ENCODE peak calls at places on chromosomes 11 and 22, in five cellular contexts. One of them, this sample, is unnamed.

GRCh38 chr11:110295487-110296225 is 758 bp downstream of the RDX start:
- DNase-seq in choroid plexus epithelial cell: peak
- DNase-seq in tibial artery: peak
- DNase-seq in NB4: peak
- DNase-seq in heart right ventricle: peak
- DNase-seq in this sample: peak

GRCh38 chr11:66466225-66467033 is at the start of gene PELI3:
- DNase-seq in choroid plexus epithelial cell: peak
- DNase-seq in tibial artery: peak
- DNase-seq in NB4: peak
- DNase-seq in heart right ventricle: peak
- DNase-seq in this sample: peak

GRCh38 chr11:63537293-63538101 is 889 bp downstream of the PLAAT4 start:
- DNase-seq in choroid plexus epithelial cell: peak
- DNase-seq in tibial artery: peak
- DNase-seq in NB4: no peak
- DNase-seq in heart right ventricle: peak
- DNase-seq in this sample: peak

GRCh38 chr11:117468888-117469287 is 141.2 kb downstream of the CEP164 start:
- DNase-seq in choroid plexus epithelial cell: no peak
- DNase-seq in tibial artery: no peak
- DNase-seq in NB4: no peak
- DNase-seq in heart right ventricle: no peak
- DNase-seq in this sample: no peak

GRCh38 chr22:38953577-38954413 is 3.6 kb upstream of the APOBEC3A start:
- DNase-seq in choroid plexus epithelial cell: no peak
- DNase-seq in tibial artery: peak
- DNase-seq in NB4: peak
- DNase-seq in heart right ventricle: no peak
- DNase-seq in this sample: no peak

GRCh38 chr22:50139843-50140415 is 30.6 kb upstream of the PANX2 start:
- DNase-seq in choroid plexus epithelial cell: no peak
- DNase-seq in tibial artery: peak
- DNase-seq in NB4: peak
- DNase-seq in heart right ventricle: no peak
- DNase-seq in this sample: no peak

GRCh38 chr11:107785401-107785800 is 73.2 kb downstream of the SLC35F2 start:
- DNase-seq in choroid plexus epithelial cell: peak
- DNase-seq in tibial artery: no peak
- DNase-seq in NB4: no peak
- DNase-seq in heart right ventricle: no peak
- DNase-seq in this sample: no peak

GRCh38 chr11:113293936-113294335 is 20.4 kb upstream of the TTC12 start:
- DNase-seq in choroid plexus epithelial cell: no peak
- DNase-seq in tibial artery: no peak
- DNase-seq in NB4: no peak
- DNase-seq in heart right ventricle: no peak
- DNase-seq in this sample: no peak

GRCh38 chr22:50734986-50735738 is 2.8 kb upstream of the ACR start:
- DNase-seq in choroid plexus epithelial cell: no peak
- DNase-seq in tibial artery: peak
- DNase-seq in NB4: no peak
- DNase-seq in heart right ventricle: peak
- DNase-seq in this sample: no peak

GRCh38 chr22:30054764-30055069 is 25.5 kb upstream of the HORMAD2 start:
- DNase-seq in choroid plexus epithelial cell: no peak
- DNase-seq in tibial artery: no peak
- DNase-seq in NB4: no peak
- DNase-seq in heart right ventricle: no peak
- DNase-seq in this sample: peak

GRCh38 chr11:68840661-68841653 is 759 bp downstream of the CPT1A start:
- DNase-seq in choroid plexus epithelial cell: peak
- DNase-seq in tibial artery: peak
- DNase-seq in NB4: peak
- DNase-seq in heart right ventricle: peak
- DNase-seq in this sample: peak

GRCh38 chr11:66981976-66982578 is 7.0 kb downstream of the C11orf86 start:
- DNase-seq in choroid plexus epithelial cell: peak
- DNase-seq in tibial artery: peak
- DNase-seq in NB4: peak
- DNase-seq in heart right ventricle: peak
- DNase-seq in this sample: peak

GRCh38 chr11:25423436-25424184 is 908.3 kb upstream of the ANO3 start:
- DNase-seq in choroid plexus epithelial cell: peak
- DNase-seq in tibial artery: no peak
- DNase-seq in NB4: no peak
- DNase-seq in heart right ventricle: no peak
- DNase-seq in this sample: peak

GRCh38 chr22:46625843-46626349 is 5.7 kb downstream of the GRAMD4 start:
- DNase-seq in choroid plexus epithelial cell: no peak
- DNase-seq in tibial artery: no peak
- DNase-seq in NB4: no peak
- DNase-seq in heart right ventricle: peak
- DNase-seq in this sample: no peak

GRCh38 chr11:113001709-113002108 is 40.5 kb downstream of the NCAM1 start:
- DNase-seq in choroid plexus epithelial cell: no peak
- DNase-seq in tibial artery: no peak
- DNase-seq in NB4: no peak
- DNase-seq in heart right ventricle: no peak
- DNase-seq in this sample: no peak

GRCh38 chr22:30044369-30044768 is 35.9 kb upstream of the HORMAD2 start:
- DNase-seq in choroid plexus epithelial cell: peak
- DNase-seq in tibial artery: no peak
- DNase-seq in NB4: no peak
- DNase-seq in heart right ventricle: no peak
- DNase-seq in this sample: peak

GRCh38 chr11:25547293-25547692 is 784.6 kb upstream of the ANO3 start:
- DNase-seq in choroid plexus epithelial cell: no peak
- DNase-seq in tibial artery: no peak
- DNase-seq in NB4: no peak
- DNase-seq in heart right ventricle: no peak
- DNase-seq in this sample: no peak

GRCh38 chr11:121577106-121577505 is 124.3 kb upstream of the SORL1-AS1 start:
- DNase-seq in choroid plexus epithelial cell: no peak
- DNase-seq in tibial artery: no peak
- DNase-seq in NB4: no peak
- DNase-seq in heart right ventricle: no peak
- DNase-seq in this sample: no peak

GRCh38 chr11:65891180-65892136 is 985 bp downstream of the CCDC85B start:
- DNase-seq in choroid plexus epithelial cell: no peak
- DNase-seq in tibial artery: peak
- DNase-seq in NB4: peak
- DNase-seq in heart right ventricle: peak
- DNase-seq in this sample: no peak

GRCh38 chr22:17257578-17257977 is 38.3 kb upstream of the ADA2 start:
- DNase-seq in choroid plexus epithelial cell: no peak
- DNase-seq in tibial artery: no peak
- DNase-seq in NB4: no peak
- DNase-seq in heart right ventricle: no peak
- DNase-seq in this sample: no peak

GRCh38 chr22:17257091-17257490 is 37.9 kb upstream of the ADA2 start:
- DNase-seq in choroid plexus epithelial cell: no peak
- DNase-seq in tibial artery: no peak
- DNase-seq in NB4: no peak
- DNase-seq in heart right ventricle: no peak
- DNase-seq in this sample: no peak

GRCh38 chr22:17260291-17260690 is 41.1 kb upstream of the ADA2 start:
- DNase-seq in choroid plexus epithelial cell: no peak
- DNase-seq in tibial artery: no peak
- DNase-seq in NB4: no peak
- DNase-seq in heart right ventricle: no peak
- DNase-seq in this sample: no peak

GRCh38 chr22:17260950-17261349 is 41.7 kb upstream of the ADA2 start:
- DNase-seq in choroid plexus epithelial cell: no peak
- DNase-seq in tibial artery: no peak
- DNase-seq in NB4: no peak
- DNase-seq in heart right ventricle: no peak
- DNase-seq in this sample: no peak

DNA sequence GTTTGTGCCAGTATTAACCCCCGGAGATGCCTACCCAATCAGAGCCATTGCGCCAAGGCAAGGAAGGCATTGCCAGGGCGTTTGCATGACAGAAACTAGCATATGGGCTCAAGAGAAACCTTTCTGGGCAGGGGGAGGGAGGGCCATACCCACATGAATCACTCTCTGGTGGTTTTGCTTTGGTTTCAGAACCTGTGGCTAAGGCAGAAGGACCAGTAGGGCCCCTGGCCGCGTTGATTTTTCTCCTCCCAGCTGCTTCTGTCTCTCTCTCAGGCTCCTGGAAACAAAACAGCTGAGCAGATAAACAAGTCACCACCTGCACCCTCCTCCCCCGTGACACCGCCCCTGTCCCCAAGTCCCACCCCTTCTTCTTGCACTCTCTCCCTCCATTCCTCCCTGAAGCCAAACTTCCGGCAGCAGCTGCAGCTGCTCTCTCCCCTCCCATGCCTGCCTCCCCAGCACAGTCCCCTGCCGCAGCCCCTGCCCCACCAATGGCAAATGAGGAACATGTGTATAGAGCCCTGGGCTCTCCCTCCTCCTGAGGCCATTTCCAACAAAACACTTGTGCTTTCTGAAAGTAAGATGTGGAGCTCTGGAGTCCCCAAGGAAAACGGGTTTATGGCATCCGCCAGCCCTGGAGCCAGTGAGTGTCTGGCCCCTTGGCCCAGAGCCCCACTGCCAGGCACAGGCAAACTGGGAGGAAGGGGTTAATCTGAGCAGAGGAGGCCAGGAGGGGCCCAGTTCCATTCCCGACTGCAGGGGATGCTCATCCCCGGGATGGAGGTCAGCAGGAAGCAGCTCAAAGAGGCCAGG is 39.0 kb upstream of the ADA2 start:
- DNase-seq in choroid plexus epithelial cell: peak
- DNase-seq in tibial artery: no peak
- DNase-seq in NB4: peak
- DNase-seq in heart right ventricle: peak
- DNase-seq in this sample: no peak
- H3K4me3 ChIP-seq in choroid plexus epithelial cell: no peak
- H3K4me3 ChIP-seq in tibial artery: no peak
- H3K4me3 ChIP-seq in NB4: no peak
- H3K4me3 ChIP-seq in heart right ventricle: no peak
- H3K4me3 ChIP-seq in this sample: no peak

GRCh38 chr11:126462422-126462821 is 106.9 kb downstream of the ST3GAL4 start:
- DNase-seq in choroid plexus epithelial cell: no peak
- DNase-seq in tibial artery: no peak
- DNase-seq in NB4: no peak
- DNase-seq in heart right ventricle: no peak
- DNase-seq in this sample: no peak
- H3K4me3 ChIP-seq in choroid plexus epithelial cell: no peak
- H3K4me3 ChIP-seq in tibial artery: no peak
- H3K4me3 ChIP-seq in NB4: no peak
- H3K4me3 ChIP-seq in heart right ventricle: no peak
- H3K4me3 ChIP-seq in this sample: no peak

GRCh38 chr11:46346886-46347636 is at the start of gene DGKZ:
- DNase-seq in choroid plexus epithelial cell: peak
- DNase-seq in tibial artery: peak
- DNase-seq in NB4: peak
- DNase-seq in heart right ventricle: peak
- DNase-seq in this sample: peak

GRCh38 chr11:46345131-46345597 is 2.1 kb upstream of the DGKZ start:
- DNase-seq in choroid plexus epithelial cell: no peak
- DNase-seq in tibial artery: no peak
- DNase-seq in NB4: peak
- DNase-seq in heart right ventricle: peak
- DNase-seq in this sample: no peak

GRCh38 chr11:46343520-46343919 is 3.7 kb upstream of the DGKZ start:
- DNase-seq in choroid plexus epithelial cell: no peak
- DNase-seq in tibial artery: no peak
- DNase-seq in NB4: no peak
- DNase-seq in heart right ventricle: no peak
- DNase-seq in this sample: no peak

GRCh38 chr11:46347637-46348311 is 511 bp downstream of the DGKZ start:
- DNase-seq in choroid plexus epithelial cell: no peak
- DNase-seq in tibial artery: peak
- DNase-seq in NB4: no peak
- DNase-seq in heart right ventricle: no peak
- DNase-seq in this sample: no peak

DNA sequence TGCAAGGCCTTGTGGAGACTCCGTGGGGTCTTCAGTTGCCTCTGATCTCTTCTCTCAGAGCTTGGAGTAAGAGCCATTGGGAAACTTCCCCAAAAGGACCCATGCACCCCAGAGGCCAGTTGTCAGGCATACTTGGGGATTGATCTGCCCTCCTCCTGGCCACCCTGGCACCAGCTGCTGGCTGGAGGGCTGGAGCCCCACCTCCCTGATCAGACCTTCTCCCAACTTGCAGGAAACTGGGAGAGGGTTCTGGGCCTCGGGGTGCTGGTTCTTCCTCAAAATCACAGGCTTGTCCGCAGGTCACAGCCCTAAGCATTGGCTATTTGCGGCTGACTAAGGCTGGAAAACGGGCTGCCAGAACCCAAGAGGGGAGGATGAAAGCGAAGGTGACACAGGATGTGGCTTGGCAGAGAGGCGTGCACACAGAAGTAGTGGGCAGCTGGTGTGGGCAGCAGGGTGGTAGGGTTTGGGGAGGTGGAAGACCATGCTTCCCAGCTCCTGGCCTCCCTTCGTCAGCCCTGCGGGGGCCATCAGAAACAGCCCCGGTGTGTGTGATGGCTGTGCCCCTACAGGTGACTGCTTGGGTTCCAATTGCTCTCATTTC is 1.3 kb upstream of the DGKZ start:
- DNase-seq in choroid plexus epithelial cell: no peak
- DNase-seq in tibial artery: no peak
- DNase-seq in NB4: peak
- DNase-seq in heart right ventricle: no peak
- DNase-seq in this sample: no peak
- H3K4me3 ChIP-seq in choroid plexus epithelial cell: no peak
- H3K4me3 ChIP-seq in tibial artery: peak
- H3K4me3 ChIP-seq in NB4: peak
- H3K4me3 ChIP-seq in heart right ventricle: peak
- H3K4me3 ChIP-seq in this sample: no peak

DNA sequence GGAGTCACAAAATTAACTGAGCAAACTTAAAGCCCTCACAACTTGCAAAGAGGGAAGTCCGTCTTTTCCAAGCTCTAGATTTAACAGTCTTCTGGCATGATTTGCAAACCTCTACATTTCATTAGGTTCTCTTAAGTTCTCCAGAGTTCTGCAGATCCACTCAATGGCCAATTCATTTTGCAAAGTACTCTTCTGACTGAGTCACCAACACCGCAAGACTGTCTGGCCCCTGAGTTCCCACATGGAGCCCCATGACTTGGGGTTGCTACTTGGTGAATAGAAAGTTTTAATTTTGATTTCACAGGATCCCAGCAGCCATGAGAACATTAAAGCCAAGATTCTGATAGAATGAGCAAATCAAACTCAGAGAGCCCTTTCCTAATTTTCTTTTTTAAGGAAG is 134.5 kb downstream of the PLEKHA7 start:
- DNase-seq in choroid plexus epithelial cell: no peak
- DNase-seq in tibial artery: no peak
- DNase-seq in NB4: no peak
- DNase-seq in heart right ventricle: no peak
- DNase-seq in this sample: no peak
- H3K4me3 ChIP-seq in choroid plexus epithelial cell: no peak
- H3K4me3 ChIP-seq in tibial artery: no peak
- H3K4me3 ChIP-seq in NB4: no peak
- H3K4me3 ChIP-seq in heart right ventricle: no peak
- H3K4me3 ChIP-seq in this sample: no peak

This sample was measured in fibroblast of the aortic adventitia.